ENCODE peak calls at places on chromosomes 3 and 15, in ten cellular contexts. One of them, this sample, is unnamed.

GRCh38 chr3:177545964-177546363 is 348.7 kb upstream of the TBL1XR1 start:
- DNase-seq in fibroblast of mammary gland: peak
- DNase-seq in right atrium auricular region: no peak
- DNase-seq in HCT116: no peak
- DNase-seq in cardiac muscle cell: no peak
- DNase-seq in B cell: no peak
- DNase-seq in epithelial cell of esophagus: no peak
- DNase-seq in glutamatergic neuron: no peak
- DNase-seq in GM06990: no peak
- DNase-seq in activated CD8-positive, alpha-beta T cell treated with anti-CD3 and anti-CD28 coated beads for 36 hours: no peak
- DNase-seq in this sample: no peak

GRCh38 chr3:31106204-31106603 is 211.7 kb upstream of the GADL1 start:
- DNase-seq in cardiac muscle cell: no peak
- DNase-seq in B cell: no peak
- DNase-seq in right atrium auricular region: no peak
- DNase-seq in fibroblast of mammary gland: peak
- DNase-seq in HCT116: no peak
- DNase-seq in GM06990: no peak
- DNase-seq in activated CD8-positive, alpha-beta T cell treated with anti-CD3 and anti-CD28 coated beads for 36 hours: no peak
- DNase-seq in epithelial cell of esophagus: peak
- DNase-seq in glutamatergic neuron: no peak
- DNase-seq in this sample: no peak

GRCh38 chr3:187025254-187025655 is 94.9 kb downstream of the ST6GAL1 start:
- DNase-seq in glutamatergic neuron: no peak
- DNase-seq in right atrium auricular region: no peak
- DNase-seq in epithelial cell of esophagus: no peak
- DNase-seq in HCT116: no peak
- DNase-seq in B cell: peak
- DNase-seq in activated CD8-positive, alpha-beta T cell treated with anti-CD3 and anti-CD28 coated beads for 36 hours: peak
- DNase-seq in cardiac muscle cell: no peak
- DNase-seq in GM06990: no peak
- DNase-seq in fibroblast of mammary gland: no peak
- DNase-seq in this sample: peak

GRCh38 chr15:99452728-99453643 is 112.8 kb upstream of the MEF2A start:
- DNase-seq in HCT116: no peak
- DNase-seq in activated CD8-positive, alpha-beta T cell treated with anti-CD3 and anti-CD28 coated beads for 36 hours: peak
- DNase-seq in GM06990: peak
- DNase-seq in fibroblast of mammary gland: no peak
- DNase-seq in glutamatergic neuron: no peak
- DNase-seq in epithelial cell of esophagus: no peak
- DNase-seq in right atrium auricular region: peak
- DNase-seq in cardiac muscle cell: no peak
- DNase-seq in B cell: peak
- DNase-seq in this sample: peak

GRCh38 chr3:52907497-52907896 is 10.1 kb upstream of the STIMATE start:
- DNase-seq in cardiac muscle cell: no peak
- DNase-seq in GM06990: no peak
- DNase-seq in activated CD8-positive, alpha-beta T cell treated with anti-CD3 and anti-CD28 coated beads for 36 hours: no peak
- DNase-seq in right atrium auricular region: no peak
- DNase-seq in HCT116: no peak
- DNase-seq in epithelial cell of esophagus: no peak
- DNase-seq in glutamatergic neuron: no peak
- DNase-seq in B cell: no peak
- DNase-seq in fibroblast of mammary gland: no peak
- DNase-seq in this sample: no peak

GRCh38 chr3:115704661-115705338 is 81.5 kb downstream of the GAP43 start:
- DNase-seq in activated CD8-positive, alpha-beta T cell treated with anti-CD3 and anti-CD28 coated beads for 36 hours: no peak
- DNase-seq in B cell: no peak
- DNase-seq in cardiac muscle cell: no peak
- DNase-seq in right atrium auricular region: no peak
- DNase-seq in glutamatergic neuron: no peak
- DNase-seq in epithelial cell of esophagus: peak
- DNase-seq in HCT116: no peak
- DNase-seq in GM06990: peak
- DNase-seq in fibroblast of mammary gland: no peak
- DNase-seq in this sample: no peak

GRCh38 chr3:150210461-150211110 is 197.5 kb upstream of the TSC22D2 start:
- DNase-seq in glutamatergic neuron: no peak
- DNase-seq in B cell: no peak
- DNase-seq in HCT116: no peak
- DNase-seq in fibroblast of mammary gland: no peak
- DNase-seq in right atrium auricular region: no peak
- DNase-seq in cardiac muscle cell: peak
- DNase-seq in GM06990: no peak
- DNase-seq in epithelial cell of esophagus: no peak
- DNase-seq in activated CD8-positive, alpha-beta T cell treated with anti-CD3 and anti-CD28 coated beads for 36 hours: no peak
- DNase-seq in this sample: no peak

GRCh38 chr3:128487813-128488635 is 5.0 kb downstream of the GATA2 start:
- DNase-seq in cardiac muscle cell: peak
- DNase-seq in fibroblast of mammary gland: peak
- DNase-seq in glutamatergic neuron: peak
- DNase-seq in activated CD8-positive, alpha-beta T cell treated with anti-CD3 and anti-CD28 coated beads for 36 hours: peak
- DNase-seq in B cell: peak
- DNase-seq in GM06990: no peak
- DNase-seq in right atrium auricular region: peak
- DNase-seq in HCT116: peak
- DNase-seq in epithelial cell of esophagus: peak
- DNase-seq in this sample: peak

GRCh38 chr3:58306662-58307286 is 454 bp downstream of the HTD2 start:
- DNase-seq in right atrium auricular region: no peak
- DNase-seq in cardiac muscle cell: peak
- DNase-seq in activated CD8-positive, alpha-beta T cell treated with anti-CD3 and anti-CD28 coated beads for 36 hours: peak
- DNase-seq in HCT116: no peak
- DNase-seq in fibroblast of mammary gland: no peak
- DNase-seq in glutamatergic neuron: peak
- DNase-seq in epithelial cell of esophagus: peak
- DNase-seq in GM06990: peak
- DNase-seq in B cell: peak
- DNase-seq in this sample: no peak

GRCh38 chr3:38227989-38228388 is 37.6 kb upstream of the SLC22A13 start:
- DNase-seq in HCT116: no peak
- DNase-seq in epithelial cell of esophagus: peak
- DNase-seq in fibroblast of mammary gland: peak
- DNase-seq in GM06990: no peak
- DNase-seq in B cell: no peak
- DNase-seq in activated CD8-positive, alpha-beta T cell treated with anti-CD3 and anti-CD28 coated beads for 36 hours: no peak
- DNase-seq in glutamatergic neuron: no peak
- DNase-seq in right atrium auricular region: no peak
- DNase-seq in cardiac muscle cell: no peak
- DNase-seq in this sample: no peak

GRCh38 chr15:69236505-69236904 is 62.2 kb upstream of the PAQR5 start:
- DNase-seq in epithelial cell of esophagus: peak
- DNase-seq in GM06990: no peak
- DNase-seq in B cell: no peak
- DNase-seq in HCT116: no peak
- DNase-seq in glutamatergic neuron: no peak
- DNase-seq in fibroblast of mammary gland: no peak
- DNase-seq in activated CD8-positive, alpha-beta T cell treated with anti-CD3 and anti-CD28 coated beads for 36 hours: no peak
- DNase-seq in cardiac muscle cell: no peak
- DNase-seq in right atrium auricular region: no peak
- DNase-seq in this sample: no peak

GRCh38 chr3:136211547-136211946 is 15.4 kb upstream of the MSL2 start:
- DNase-seq in right atrium auricular region: no peak
- DNase-seq in fibroblast of mammary gland: peak
- DNase-seq in epithelial cell of esophagus: no peak
- DNase-seq in cardiac muscle cell: no peak
- DNase-seq in HCT116: no peak
- DNase-seq in glutamatergic neuron: no peak
- DNase-seq in B cell: no peak
- DNase-seq in activated CD8-positive, alpha-beta T cell treated with anti-CD3 and anti-CD28 coated beads for 36 hours: no peak
- DNase-seq in GM06990: no peak
- DNase-seq in this sample: no peak

GRCh38 chr3:100875239-100875638 is 118.0 kb downstream of the ABI3BP start:
- DNase-seq in epithelial cell of esophagus: peak
- DNase-seq in GM06990: no peak
- DNase-seq in fibroblast of mammary gland: peak
- DNase-seq in right atrium auricular region: no peak
- DNase-seq in glutamatergic neuron: no peak
- DNase-seq in cardiac muscle cell: no peak
- DNase-seq in B cell: no peak
- DNase-seq in activated CD8-positive, alpha-beta T cell treated with anti-CD3 and anti-CD28 coated beads for 36 hours: no peak
- DNase-seq in HCT116: no peak
- DNase-seq in this sample: no peak

GRCh38 chr3:168030488-168031054 is 65.2 kb downstream of the GOLIM4 start:
- DNase-seq in HCT116: no peak
- DNase-seq in glutamatergic neuron: no peak
- DNase-seq in GM06990: no peak
- DNase-seq in right atrium auricular region: no peak
- DNase-seq in B cell: no peak
- DNase-seq in activated CD8-positive, alpha-beta T cell treated with anti-CD3 and anti-CD28 coated beads for 36 hours: no peak
- DNase-seq in epithelial cell of esophagus: no peak
- DNase-seq in cardiac muscle cell: no peak
- DNase-seq in fibroblast of mammary gland: peak
- DNase-seq in this sample: no peak

GRCh38 chr3:10744098-10744465 is 71.9 kb upstream of the SLC6A11 start:
- DNase-seq in activated CD8-positive, alpha-beta T cell treated with anti-CD3 and anti-CD28 coated beads for 36 hours: peak
- DNase-seq in right atrium auricular region: no peak
- DNase-seq in fibroblast of mammary gland: no peak
- DNase-seq in HCT116: peak
- DNase-seq in GM06990: no peak
- DNase-seq in glutamatergic neuron: peak
- DNase-seq in B cell: no peak
- DNase-seq in epithelial cell of esophagus: peak
- DNase-seq in cardiac muscle cell: peak
- DNase-seq in this sample: no peak
- TF ChIP-seq CTCF in activated CD8-positive, alpha-beta T cell treated with anti-CD3 and anti-CD28 coated beads for 36 hours: no peak
- TF ChIP-seq CTCF in right atrium auricular region: no peak
- TF ChIP-seq CTCF in fibroblast of mammary gland: no peak
- TF ChIP-seq CTCF in HCT116: peak
- TF ChIP-seq CTCF in GM06990: peak
- TF ChIP-seq CTCF in glutamatergic neuron: no peak
- TF ChIP-seq CTCF in B cell: no peak
- TF ChIP-seq CTCF in epithelial cell of esophagus: peak
- TF ChIP-seq CTCF in cardiac muscle cell: no peak
- TF ChIP-seq CTCF in this sample: no peak

GRCh38 chr15:71239592-71240364 is 124.5 kb downstream of the THSD4 start:
- DNase-seq in GM06990: no peak
- DNase-seq in fibroblast of mammary gland: peak
- DNase-seq in epithelial cell of esophagus: no peak
- DNase-seq in B cell: no peak
- DNase-seq in activated CD8-positive, alpha-beta T cell treated with anti-CD3 and anti-CD28 coated beads for 36 hours: no peak
- DNase-seq in cardiac muscle cell: no peak
- DNase-seq in glutamatergic neuron: no peak
- DNase-seq in right atrium auricular region: no peak
- DNase-seq in HCT116: no peak
- DNase-seq in this sample: no peak

GRCh38 chr15:71238926-71239325 is 123.7 kb downstream of the THSD4 start:
- DNase-seq in activated CD8-positive, alpha-beta T cell treated with anti-CD3 and anti-CD28 coated beads for 36 hours: no peak
- DNase-seq in glutamatergic neuron: no peak
- DNase-seq in GM06990: no peak
- DNase-seq in B cell: no peak
- DNase-seq in HCT116: no peak
- DNase-seq in fibroblast of mammary gland: peak
- DNase-seq in epithelial cell of esophagus: no peak
- DNase-seq in cardiac muscle cell: no peak
- DNase-seq in right atrium auricular region: no peak
- DNase-seq in this sample: no peak

GRCh38 chr15:71237456-71238188 is 122.4 kb downstream of the THSD4 start:
- DNase-seq in glutamatergic neuron: no peak
- DNase-seq in activated CD8-positive, alpha-beta T cell treated with anti-CD3 and anti-CD28 coated beads for 36 hours: no peak
- DNase-seq in GM06990: no peak
- DNase-seq in B cell: no peak
- DNase-seq in epithelial cell of esophagus: peak
- DNase-seq in fibroblast of mammary gland: peak
- DNase-seq in HCT116: peak
- DNase-seq in right atrium auricular region: peak
- DNase-seq in cardiac muscle cell: peak
- DNase-seq in this sample: no peak

GRCh38 chr15:71245588-71245987 is 130.3 kb downstream of the THSD4 start:
- DNase-seq in epithelial cell of esophagus: peak
- DNase-seq in HCT116: no peak
- DNase-seq in activated CD8-positive, alpha-beta T cell treated with anti-CD3 and anti-CD28 coated beads for 36 hours: no peak
- DNase-seq in B cell: no peak
- DNase-seq in cardiac muscle cell: no peak
- DNase-seq in fibroblast of mammary gland: no peak
- DNase-seq in GM06990: no peak
- DNase-seq in glutamatergic neuron: no peak
- DNase-seq in right atrium auricular region: no peak
- DNase-seq in this sample: no peak

DNA sequence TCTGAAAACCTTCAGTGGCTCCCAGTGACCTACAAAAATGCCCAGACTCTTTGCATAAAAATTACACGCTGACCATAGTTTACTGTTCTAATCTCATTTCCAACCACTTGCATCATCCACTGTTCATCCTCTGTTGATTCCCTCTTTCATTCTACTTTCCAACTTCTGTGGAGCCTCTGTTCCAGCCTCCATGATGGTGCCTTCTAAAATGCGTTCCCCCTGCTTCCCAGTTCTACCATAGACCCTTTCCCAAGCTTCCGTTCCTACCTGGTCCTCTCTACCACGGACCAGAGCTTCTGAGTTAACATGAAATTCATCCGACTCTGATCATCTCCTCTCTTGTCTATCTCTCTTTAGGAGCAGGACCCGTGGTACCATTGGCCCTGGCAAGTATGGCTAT is 127.0 kb downstream of the THSD4 start:
- DNase-seq in cardiac muscle cell: no peak
- DNase-seq in glutamatergic neuron: no peak
- DNase-seq in epithelial cell of esophagus: no peak
- DNase-seq in GM06990: no peak
- DNase-seq in fibroblast of mammary gland: no peak
- DNase-seq in HCT116: no peak
- DNase-seq in right atrium auricular region: no peak
- DNase-seq in activated CD8-positive, alpha-beta T cell treated with anti-CD3 and anti-CD28 coated beads for 36 hours: no peak
- DNase-seq in B cell: no peak
- DNase-seq in this sample: no peak
- TF ChIP-seq CTCF in cardiac muscle cell: no peak
- TF ChIP-seq CTCF in glutamatergic neuron: no peak
- TF ChIP-seq CTCF in epithelial cell of esophagus: no peak
- TF ChIP-seq CTCF in GM06990: no peak
- TF ChIP-seq CTCF in fibroblast of mammary gland: no peak
- TF ChIP-seq CTCF in HCT116: no peak
- TF ChIP-seq CTCF in right atrium auricular region: no peak
- TF ChIP-seq CTCF in activated CD8-positive, alpha-beta T cell treated with anti-CD3 and anti-CD28 coated beads for 36 hours: no peak
- TF ChIP-seq CTCF in B cell: no peak
- TF ChIP-seq CTCF in this sample: no peak

GRCh38 chr3:46607603-46608028 is 4.7 kb upstream of the FAM240A start:
- DNase-seq in glutamatergic neuron: no peak
- DNase-seq in epithelial cell of esophagus: no peak
- DNase-seq in GM06990: no peak
- DNase-seq in HCT116: peak
- DNase-seq in right atrium auricular region: no peak
- DNase-seq in fibroblast of mammary gland: peak
- DNase-seq in activated CD8-positive, alpha-beta T cell treated with anti-CD3 and anti-CD28 coated beads for 36 hours: no peak
- DNase-seq in B cell: no peak
- DNase-seq in cardiac muscle cell: no peak
- DNase-seq in this sample: no peak
- TF ChIP-seq CTCF in glutamatergic neuron: peak
- TF ChIP-seq CTCF in epithelial cell of esophagus: peak
- TF ChIP-seq CTCF in GM06990: no peak
- TF ChIP-seq CTCF in HCT116: peak
- TF ChIP-seq CTCF in right atrium auricular region: no peak
- TF ChIP-seq CTCF in fibroblast of mammary gland: peak
- TF ChIP-seq CTCF in activated CD8-positive, alpha-beta T cell treated with anti-CD3 and anti-CD28 coated beads for 36 hours: no peak
- TF ChIP-seq CTCF in B cell: no peak
- TF ChIP-seq CTCF in cardiac muscle cell: peak
- TF ChIP-seq CTCF in this sample: no peak

DNA sequence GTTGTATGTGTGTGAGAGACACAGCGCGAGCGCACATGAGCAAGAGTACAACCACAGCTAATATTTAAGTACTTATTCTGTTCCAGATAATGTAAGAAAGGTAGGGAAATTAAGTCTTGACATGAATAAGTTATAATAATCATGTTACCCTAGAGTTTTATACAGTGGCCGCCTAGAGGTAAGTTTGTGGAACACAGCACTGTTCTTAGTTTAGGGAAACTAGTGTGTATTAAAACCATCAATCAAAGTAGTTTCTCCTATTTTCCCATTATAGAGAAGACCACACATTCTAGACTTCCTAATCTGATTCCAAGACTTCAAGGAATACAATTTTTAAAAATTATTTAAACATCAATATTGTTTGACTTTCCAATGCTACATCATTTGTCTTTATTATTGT is 9.5 kb downstream of the ALDH1A2 start:
- DNase-seq in fibroblast of mammary gland: no peak
- DNase-seq in B cell: no peak
- DNase-seq in HCT116: no peak
- DNase-seq in activated CD8-positive, alpha-beta T cell treated with anti-CD3 and anti-CD28 coated beads for 36 hours: no peak
- DNase-seq in GM06990: no peak
- DNase-seq in right atrium auricular region: no peak
- DNase-seq in epithelial cell of esophagus: no peak
- DNase-seq in cardiac muscle cell: no peak
- DNase-seq in glutamatergic neuron: no peak
- DNase-seq in this sample: no peak
- TF ChIP-seq CTCF in fibroblast of mammary gland: peak
- TF ChIP-seq CTCF in B cell: no peak
- TF ChIP-seq CTCF in HCT116: no peak
- TF ChIP-seq CTCF in activated CD8-positive, alpha-beta T cell treated with anti-CD3 and anti-CD28 coated beads for 36 hours: no peak
- TF ChIP-seq CTCF in GM06990: no peak
- TF ChIP-seq CTCF in right atrium auricular region: no peak
- TF ChIP-seq CTCF in epithelial cell of esophagus: peak
- TF ChIP-seq CTCF in cardiac muscle cell: peak
- TF ChIP-seq CTCF in glutamatergic neuron: peak
- TF ChIP-seq CTCF in this sample: no peak

This sample was measured in GM20000.